ENCODE peak calls at places on chromosomes 1 and 21, in eight cellular contexts. One of them, this sample, is unnamed.

GRCh38 chr1:11850121-11850520 is 2.5 kb upstream of the NPPA start:
- DNase-seq in H9: no peak
- DNase-seq in heart right ventricle: no peak
- DNase-seq in pancreas: no peak
- DNase-seq in fibroblast of pulmonary artery: no peak
- DNase-seq in body of pancreas: no peak
- DNase-seq in upper lobe of right lung: no peak
- DNase-seq in osteocyte: no peak
- DNase-seq in this sample: no peak

GRCh38 chr1:233543338-233544255 is 70.3 kb upstream of the KCNK1 start:
- DNase-seq in H9: no peak
- DNase-seq in heart right ventricle: no peak
- DNase-seq in pancreas: no peak
- DNase-seq in fibroblast of pulmonary artery: peak; percentile 69
- DNase-seq in body of pancreas: no peak
- DNase-seq in upper lobe of right lung: no peak
- DNase-seq in osteocyte: no peak
- DNase-seq in this sample: peak; percentile 67

GRCh38 chr21:41366522-41367151 is 4.8 kb downstream of the MX2 start:
- DNase-seq in H9: no peak
- DNase-seq in heart right ventricle: no peak
- DNase-seq in pancreas: peak; percentile 53
- DNase-seq in fibroblast of pulmonary artery: peak; percentile 72
- DNase-seq in body of pancreas: peak; percentile 62
- DNase-seq in upper lobe of right lung: peak; percentile 77
- DNase-seq in osteocyte: peak; percentile 56
- DNase-seq in this sample: no peak

GRCh38 chr1:96144636-96145035 is 576.9 kb upstream of the PTBP2 start:
- DNase-seq in H9: no peak
- DNase-seq in heart right ventricle: no peak
- DNase-seq in pancreas: no peak
- DNase-seq in fibroblast of pulmonary artery: no peak
- DNase-seq in body of pancreas: no peak
- DNase-seq in upper lobe of right lung: no peak
- DNase-seq in osteocyte: no peak
- DNase-seq in this sample: no peak

GRCh38 chr1:232877361-232877991 is 72.3 kb downstream of the MAP10 start:
- DNase-seq in H9: no peak
- DNase-seq in heart right ventricle: no peak
- DNase-seq in pancreas: no peak
- DNase-seq in fibroblast of pulmonary artery: no peak
- DNase-seq in body of pancreas: no peak
- DNase-seq in upper lobe of right lung: no peak
- DNase-seq in osteocyte: peak; percentile 32
- DNase-seq in this sample: no peak

GRCh38 chr1:240644732-240645131 is 32.8 kb upstream of the GREM2 start:
- DNase-seq in H9: no peak
- DNase-seq in heart right ventricle: no peak
- DNase-seq in pancreas: no peak
- DNase-seq in fibroblast of pulmonary artery: no peak
- DNase-seq in body of pancreas: no peak
- DNase-seq in upper lobe of right lung: no peak
- DNase-seq in osteocyte: no peak
- DNase-seq in this sample: no peak

GRCh38 chr1:32351859-32352745 is 10.2 kb downstream of the FAM229A start:
- DNase-seq in H9: no peak
- DNase-seq in heart right ventricle: peak; percentile 52
- DNase-seq in pancreas: peak; percentile 64
- DNase-seq in fibroblast of pulmonary artery: peak; percentile 56
- DNase-seq in body of pancreas: peak; percentile 71
- DNase-seq in upper lobe of right lung: no peak
- DNase-seq in osteocyte: peak; percentile 86
- DNase-seq in this sample: peak; percentile 18

GRCh38 chr1:10530281-10530740 is 55.6 kb downstream of the PEX14 start:
- DNase-seq in H9: peak; percentile 78
- DNase-seq in heart right ventricle: no peak
- DNase-seq in pancreas: peak; percentile 40
- DNase-seq in fibroblast of pulmonary artery: peak; percentile 65
- DNase-seq in body of pancreas: peak; percentile 70
- DNase-seq in upper lobe of right lung: peak; percentile 90
- DNase-seq in osteocyte: peak; percentile 87
- DNase-seq in this sample: no peak

DNA sequence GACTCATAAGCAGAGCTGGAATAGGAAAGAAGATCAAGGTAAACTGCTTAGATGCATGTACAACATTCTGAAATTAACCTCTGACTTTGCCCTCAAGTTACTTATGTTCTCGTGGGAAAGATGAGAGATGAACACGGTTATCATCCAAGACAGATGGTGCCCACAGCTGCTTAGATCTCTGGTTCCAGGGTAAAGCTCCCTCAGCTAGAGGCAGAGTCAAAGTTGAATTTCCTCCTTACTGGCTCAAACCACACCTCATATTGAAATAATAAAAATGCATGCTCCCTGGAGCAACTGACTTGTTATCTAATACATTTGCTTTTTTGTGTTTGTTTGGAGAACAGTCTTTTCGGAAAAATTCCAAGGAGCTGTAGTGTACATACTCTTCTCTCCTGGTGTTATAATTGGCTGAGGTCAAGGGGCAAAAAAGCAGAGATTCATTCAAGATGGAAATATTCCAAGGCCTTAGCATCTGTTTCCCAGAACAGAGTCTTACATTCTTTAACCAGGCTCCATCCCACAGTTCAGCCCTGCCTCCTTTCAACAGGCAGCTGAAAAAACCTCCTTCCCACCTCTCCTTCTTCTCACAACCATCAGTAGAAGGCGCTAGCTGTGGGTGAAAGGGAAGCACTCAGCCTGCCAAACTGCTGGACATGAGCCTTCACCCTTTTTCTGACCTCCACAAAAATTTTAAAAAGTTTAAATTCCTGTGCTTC is 43.6 kb upstream of the FMO2 start:
- DNase-seq in H9: peak; percentile 36
- DNase-seq in heart right ventricle: peak; percentile 71
- DNase-seq in pancreas: no peak
- DNase-seq in fibroblast of pulmonary artery: peak; percentile 99
- DNase-seq in body of pancreas: no peak
- DNase-seq in upper lobe of right lung: no peak
- DNase-seq in osteocyte: peak; percentile 86
- DNase-seq in this sample: peak; percentile 86
- TF ChIP-seq CTCF in H9: peak; percentile 26
- TF ChIP-seq CTCF in heart right ventricle: no peak
- TF ChIP-seq CTCF in pancreas: no peak
- TF ChIP-seq CTCF in fibroblast of pulmonary artery: peak; percentile 56
- TF ChIP-seq CTCF in body of pancreas: no peak
- TF ChIP-seq CTCF in upper lobe of right lung: peak; percentile 32
- TF ChIP-seq CTCF in osteocyte: peak; percentile 59
- TF ChIP-seq CTCF in this sample: peak; percentile 36

DNA sequence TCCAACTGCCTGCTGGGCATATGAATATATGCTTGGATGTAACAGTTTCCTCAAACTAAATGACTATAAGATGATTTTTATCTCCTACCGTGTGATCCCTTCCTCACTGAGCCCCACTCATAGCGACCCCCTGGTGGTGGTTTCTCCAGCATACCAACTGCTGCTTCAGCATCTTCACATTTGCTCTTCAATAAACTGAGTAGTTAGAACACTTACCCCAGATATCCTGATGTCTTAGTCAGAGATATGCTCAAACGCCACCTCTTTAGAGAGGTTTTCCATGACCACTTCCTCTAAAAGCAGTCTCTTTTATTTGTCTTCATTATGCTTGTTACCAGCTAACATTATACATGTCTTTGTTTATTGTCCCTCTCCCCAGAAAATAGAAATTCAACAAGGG is 10.2 kb upstream of the HNRNPR start:
- DNase-seq in H9: no peak
- DNase-seq in heart right ventricle: no peak
- DNase-seq in pancreas: no peak
- DNase-seq in fibroblast of pulmonary artery: no peak
- DNase-seq in body of pancreas: no peak
- DNase-seq in upper lobe of right lung: no peak
- DNase-seq in osteocyte: no peak
- DNase-seq in this sample: no peak
- TF ChIP-seq CTCF in H9: no peak
- TF ChIP-seq CTCF in heart right ventricle: no peak
- TF ChIP-seq CTCF in pancreas: no peak
- TF ChIP-seq CTCF in fibroblast of pulmonary artery: peak; percentile 4
- TF ChIP-seq CTCF in body of pancreas: no peak
- TF ChIP-seq CTCF in upper lobe of right lung: no peak
- TF ChIP-seq CTCF in osteocyte: no peak
- TF ChIP-seq CTCF in this sample: peak; percentile 39

DNA sequence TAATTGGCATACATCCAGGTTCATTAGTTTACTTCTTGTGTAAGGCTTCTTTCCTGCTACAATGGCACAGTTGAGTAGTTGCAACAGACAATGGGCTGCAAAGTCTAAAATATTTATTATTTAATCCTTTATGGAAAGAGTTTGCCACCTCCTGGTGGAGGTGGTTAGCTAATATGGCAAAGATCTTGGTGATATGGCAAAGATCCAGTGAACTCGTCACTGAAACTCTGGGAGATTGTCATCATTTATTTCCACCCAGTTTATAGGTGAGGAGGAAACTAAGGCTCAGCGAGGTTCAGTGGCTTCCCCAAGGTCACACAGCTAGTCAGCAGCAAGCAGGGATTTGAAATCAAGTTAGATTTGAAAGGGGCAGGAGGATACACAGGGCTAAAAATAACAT is 16.1 kb upstream of the IFFO2 start:
- DNase-seq in H9: no peak
- DNase-seq in heart right ventricle: no peak
- DNase-seq in pancreas: no peak
- DNase-seq in fibroblast of pulmonary artery: peak; percentile 44
- DNase-seq in body of pancreas: no peak
- DNase-seq in upper lobe of right lung: no peak
- DNase-seq in osteocyte: no peak
- DNase-seq in this sample: peak; percentile 55
- TF ChIP-seq CTCF in H9: no peak
- TF ChIP-seq CTCF in heart right ventricle: peak; percentile 10
- TF ChIP-seq CTCF in pancreas: no peak
- TF ChIP-seq CTCF in fibroblast of pulmonary artery: peak; percentile 27
- TF ChIP-seq CTCF in body of pancreas: peak; percentile 36
- TF ChIP-seq CTCF in upper lobe of right lung: peak; percentile 53
- TF ChIP-seq CTCF in osteocyte: peak; percentile 56
- TF ChIP-seq CTCF in this sample: peak; percentile 60

GRCh38 chr1:200901350-200901749 is 6.7 kb downstream of the INAVA start:
- DNase-seq in H9: no peak
- DNase-seq in heart right ventricle: no peak
- DNase-seq in pancreas: no peak
- DNase-seq in fibroblast of pulmonary artery: no peak
- DNase-seq in body of pancreas: no peak
- DNase-seq in upper lobe of right lung: no peak
- DNase-seq in osteocyte: no peak
- DNase-seq in this sample: no peak

GRCh38 chr1:200901796-200902444 is 7.2 kb downstream of the INAVA start:
- DNase-seq in H9: no peak
- DNase-seq in heart right ventricle: no peak
- DNase-seq in pancreas: no peak
- DNase-seq in fibroblast of pulmonary artery: no peak
- DNase-seq in body of pancreas: no peak
- DNase-seq in upper lobe of right lung: no peak
- DNase-seq in osteocyte: no peak
- DNase-seq in this sample: no peak

GRCh38 chr1:200905411-200906052 is 10.8 kb downstream of the INAVA start:
- DNase-seq in H9: no peak
- DNase-seq in heart right ventricle: no peak
- DNase-seq in pancreas: no peak
- DNase-seq in fibroblast of pulmonary artery: no peak
- DNase-seq in body of pancreas: no peak
- DNase-seq in upper lobe of right lung: no peak
- DNase-seq in osteocyte: no peak
- DNase-seq in this sample: no peak

GRCh38 chr1:200904772-200905171 is 10.1 kb downstream of the INAVA start:
- DNase-seq in H9: no peak
- DNase-seq in heart right ventricle: no peak
- DNase-seq in pancreas: no peak
- DNase-seq in fibroblast of pulmonary artery: no peak
- DNase-seq in body of pancreas: no peak
- DNase-seq in upper lobe of right lung: no peak
- DNase-seq in osteocyte: no peak
- DNase-seq in this sample: no peak

DNA sequence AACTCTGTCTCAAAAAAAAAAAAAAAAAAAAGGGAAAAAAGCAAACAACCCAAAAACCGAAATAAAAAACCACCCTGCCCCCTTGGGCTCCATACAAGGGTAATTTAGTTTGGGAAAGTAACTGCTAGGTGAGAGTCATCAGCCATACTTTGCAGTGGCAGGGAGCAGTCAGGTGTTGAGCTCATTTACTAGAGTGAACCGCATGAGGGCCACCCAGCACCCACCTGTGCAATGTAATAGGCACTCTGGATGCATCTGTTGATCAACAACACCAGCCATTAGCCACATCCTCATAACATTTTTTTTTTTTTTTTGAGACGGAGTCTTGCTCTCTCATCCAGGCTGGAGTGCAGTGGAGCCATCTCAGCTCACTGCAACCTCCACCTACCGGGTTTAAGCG is 9.1 kb downstream of the INAVA start:
- DNase-seq in H9: no peak
- DNase-seq in heart right ventricle: no peak
- DNase-seq in pancreas: no peak
- DNase-seq in fibroblast of pulmonary artery: no peak
- DNase-seq in body of pancreas: no peak
- DNase-seq in upper lobe of right lung: no peak
- DNase-seq in osteocyte: no peak
- DNase-seq in this sample: no peak
- TF ChIP-seq CTCF in H9: no peak
- TF ChIP-seq CTCF in heart right ventricle: no peak
- TF ChIP-seq CTCF in pancreas: no peak
- TF ChIP-seq CTCF in fibroblast of pulmonary artery: no peak
- TF ChIP-seq CTCF in body of pancreas: no peak
- TF ChIP-seq CTCF in upper lobe of right lung: no peak
- TF ChIP-seq CTCF in osteocyte: no peak
- TF ChIP-seq CTCF in this sample: no peak

GRCh38 chr1:145849356-145850165 is 4.1 kb downstream of the NUDT17 start:
- DNase-seq in H9: no peak
- DNase-seq in heart right ventricle: no peak
- DNase-seq in pancreas: no peak
- DNase-seq in fibroblast of pulmonary artery: peak; percentile 81
- DNase-seq in body of pancreas: no peak
- DNase-seq in upper lobe of right lung: no peak
- DNase-seq in osteocyte: no peak
- DNase-seq in this sample: peak; percentile 50
- TF ChIP-seq CTCF in H9: peak; percentile 83
- TF ChIP-seq CTCF in heart right ventricle: peak; percentile 6
- TF ChIP-seq CTCF in pancreas: no peak
- TF ChIP-seq CTCF in fibroblast of pulmonary artery: peak; percentile 41
- TF ChIP-seq CTCF in body of pancreas: no peak
- TF ChIP-seq CTCF in upper lobe of right lung: no peak
- TF ChIP-seq CTCF in osteocyte: peak; percentile 52
- TF ChIP-seq CTCF in this sample: peak; percentile 82

GRCh38 chr1:45359882-45360513 is 19.8 kb upstream of the MUTYH start:
- DNase-seq in H9: no peak
- DNase-seq in heart right ventricle: peak; percentile 80
- DNase-seq in pancreas: peak; percentile 46
- DNase-seq in fibroblast of pulmonary artery: peak; percentile 84
- DNase-seq in body of pancreas: peak; percentile 77
- DNase-seq in upper lobe of right lung: no peak
- DNase-seq in osteocyte: no peak
- DNase-seq in this sample: peak; percentile 61
- TF ChIP-seq CTCF in H9: peak; percentile 81
- TF ChIP-seq CTCF in heart right ventricle: peak; percentile 58
- TF ChIP-seq CTCF in pancreas: peak; percentile 43
- TF ChIP-seq CTCF in fibroblast of pulmonary artery: peak; percentile 64
- TF ChIP-seq CTCF in body of pancreas: peak; percentile 84
- TF ChIP-seq CTCF in upper lobe of right lung: peak; percentile 74
- TF ChIP-seq CTCF in osteocyte: peak; percentile 79
- TF ChIP-seq CTCF in this sample: peak; percentile 85

GRCh38 chr1:27301052-27301422 is 20.9 kb upstream of the TMEM222 start:
- DNase-seq in H9: no peak
- DNase-seq in heart right ventricle: no peak
- DNase-seq in pancreas: no peak
- DNase-seq in fibroblast of pulmonary artery: no peak
- DNase-seq in body of pancreas: no peak
- DNase-seq in upper lobe of right lung: no peak
- DNase-seq in osteocyte: no peak
- DNase-seq in this sample: no peak
- TF ChIP-seq CTCF in H9: no peak
- TF ChIP-seq CTCF in heart right ventricle: no peak
- TF ChIP-seq CTCF in pancreas: no peak
- TF ChIP-seq CTCF in fibroblast of pulmonary artery: no peak
- TF ChIP-seq CTCF in body of pancreas: no peak
- TF ChIP-seq CTCF in upper lobe of right lung: no peak
- TF ChIP-seq CTCF in osteocyte: no peak
- TF ChIP-seq CTCF in this sample: no peak